ENCODE peak calls at places on chromosomes 4 and X, in nine cellular contexts. Z, W, O, Y, G, R, H, Q and B are unnamed samples.

GRCh38 chrX:155334486-155335316 is at the start of gene CLIC2:
- DNase-seq in Z (no peak), W (no peak), O (no peak), Y (peak), G (no peak), R (peak), H (no peak), Q (peak), B (peak)

GRCh38 chrX:925652-926061 is 286.8 kb downstream of the CRLF2 start:
- DNase-seq in Z (no peak), W (no peak), O (no peak), Y (no peak), G (no peak), R (no peak), H (no peak), Q (no peak), B (no peak)

GRCh38 chr4:130185123-130185522 is 1089.2 kb downstream of the C4orf33 start:
- DNase-seq in Z (no peak), W (no peak), O (no peak), Y (no peak), G (no peak), R (no peak), H (no peak), Q (no peak), B (no peak)

GRCh38 chrX:38649674-38650647 is 88.6 kb downstream of the TSPAN7 start:
- DNase-seq in Z (no peak), W (no peak), O (no peak), Y (no peak), G (no peak), R (no peak), H (no peak), Q (no peak), B (no peak)

GRCh38 chr4:128979934-128980333 is 113.4 kb downstream of the SCLT1 start:
- DNase-seq in Z (no peak), W (no peak), O (no peak), Y (peak), G (no peak), R (no peak), H (no peak), Q (no peak), B (peak)

GRCh38 chr4:176002007-176002623 is 63.5 kb upstream of the WDR17 start:
- DNase-seq in Z (peak), W (peak), O (peak), Y (no peak), G (peak), R (no peak), H (peak), Q (peak), B (peak)

GRCh38 chr4:148354186-148354585 is 88.0 kb downstream of the NR3C2 start:
- DNase-seq in Z (no peak), W (no peak), O (no peak), Y (no peak), G (no peak), R (no peak), H (no peak), Q (no peak), B (no peak)

GRCh38 chr4:56400560-56400959 is 13.3 kb upstream of the AASDH start:
- DNase-seq in Z (no peak), W (no peak), O (peak), Y (no peak), G (no peak), R (no peak), H (no peak), Q (no peak), B (no peak)

GRCh38 chr4:158094413-158095110 is 78.3 kb downstream of the GASK1B start:
- DNase-seq in Z (peak), W (no peak), O (no peak), Y (peak), G (no peak), R (no peak), H (no peak), Q (no peak), B (peak)

GRCh38 chr4:119209077-119209476 is 3.4 kb upstream of the USP53 start:
- DNase-seq in Z (no peak), W (no peak), O (no peak), Y (peak), G (no peak), R (no peak), H (no peak), Q (no peak), B (peak)

DNA sequence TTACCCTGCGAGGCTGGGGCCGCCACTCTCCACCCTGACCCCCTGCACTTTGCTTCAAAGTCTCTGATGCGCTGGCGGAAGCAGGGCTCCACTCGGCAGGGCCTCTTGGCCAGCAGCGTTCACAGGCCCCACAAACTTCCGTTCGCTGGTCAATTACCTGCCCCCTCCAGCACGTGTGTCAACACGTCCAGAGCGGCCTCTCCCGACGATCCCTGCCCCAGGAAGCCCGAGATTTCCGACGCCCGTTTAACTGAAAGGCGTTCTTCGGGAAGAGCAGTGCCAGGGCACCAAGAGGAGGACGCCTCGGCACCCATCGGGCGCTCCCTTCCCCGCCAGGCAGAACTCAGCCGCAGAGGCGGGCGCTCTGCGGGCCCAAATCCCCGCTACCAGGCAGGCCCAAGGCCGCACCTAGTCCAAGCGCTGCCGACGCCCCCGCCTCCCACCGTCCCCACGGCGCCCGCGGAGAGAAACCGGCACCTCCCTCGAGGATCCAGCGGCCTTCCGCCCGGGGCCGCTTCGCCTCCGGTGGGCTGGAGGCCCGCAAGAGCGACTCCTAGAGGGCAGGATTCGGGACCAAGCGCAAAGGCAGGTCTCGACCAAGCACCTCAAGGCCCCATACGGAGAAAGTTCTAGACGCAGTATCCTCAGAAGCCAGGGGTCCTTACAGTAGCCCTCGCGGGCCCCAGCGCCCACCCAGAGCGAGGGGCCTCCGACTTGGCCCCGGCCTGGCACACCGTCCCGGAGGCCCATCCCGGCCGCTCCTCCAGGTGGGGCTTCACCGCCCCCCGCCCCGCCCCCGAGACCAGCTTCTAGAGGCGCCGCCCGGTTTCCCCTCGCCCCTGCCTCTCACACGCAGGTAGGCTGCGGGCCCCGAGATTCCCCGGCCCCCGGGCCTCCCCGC is 586 bp downstream of the BCAP31 start:
- DNase-seq in Z (no peak), W (peak), O (peak), Y (peak), G (no peak), R (peak), H (peak), Q (no peak), B (no peak)
- TF ChIP-seq CTCF in Z (peak), W (peak), O (peak), Y (peak), G (peak), R (peak), H (peak), Q (no peak), B (peak)

GRCh38 chr4:113653871-113654270 is 107.7 kb downstream of the CAMK2D start:
- DNase-seq in Z (no peak), W (no peak), O (no peak), Y (no peak), G (no peak), R (no peak), H (no peak), Q (no peak), B (no peak)

GRCh38 chr4:113659127-113659526 is 102.4 kb downstream of the CAMK2D start:
- DNase-seq in Z (no peak), W (no peak), O (no peak), Y (no peak), G (no peak), R (no peak), H (no peak), Q (no peak), B (no peak)

DNA sequence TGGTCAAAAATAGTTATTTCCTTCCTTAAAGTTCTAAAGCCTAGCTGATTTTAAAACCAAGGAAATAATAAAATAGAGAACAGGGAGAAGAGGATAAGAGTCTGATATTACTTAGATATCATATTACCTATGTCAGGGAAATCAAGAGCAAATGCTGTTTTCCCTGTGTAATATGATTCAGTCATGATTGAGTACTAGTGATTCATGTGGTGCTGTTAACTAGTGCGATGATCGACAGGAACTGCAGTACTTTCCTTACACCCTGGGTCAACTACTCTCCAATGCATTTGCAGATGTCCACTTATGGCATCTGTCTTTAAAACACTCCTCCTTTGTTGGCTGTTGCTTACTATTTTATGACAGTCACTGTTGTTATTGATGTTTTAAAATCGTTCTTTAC is 103.7 kb downstream of the CAMK2D start:
- DNase-seq in Z (no peak), W (no peak), O (no peak), Y (peak), G (no peak), R (no peak), H (no peak), Q (no peak), B (peak)
- H3K27ac ChIP-seq in Z (peak), W (no peak), O (no peak), Y (no peak), G (peak), R (peak), H (no peak), Q (no peak), B (no peak)

DNA sequence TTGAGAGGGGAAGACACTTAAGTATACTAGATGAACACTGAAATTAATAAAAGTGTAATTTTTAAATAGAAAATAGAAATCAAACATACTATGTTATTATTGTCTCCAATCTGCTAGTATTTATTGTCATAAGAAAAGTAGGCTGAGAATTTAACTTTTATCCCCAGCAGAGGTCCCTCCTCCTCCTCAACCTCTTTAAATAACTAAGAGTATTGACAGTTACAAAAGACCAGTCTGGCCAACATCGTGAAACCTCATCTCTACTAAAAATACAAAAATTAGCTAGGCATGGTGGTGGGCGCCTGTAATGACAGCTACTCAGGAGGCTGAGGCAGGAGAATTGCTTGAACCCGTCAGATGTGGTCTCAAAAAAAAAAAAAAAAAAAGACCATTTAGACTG is 4.1 kb downstream of the SLC30A9 start:
- DNase-seq in Z (no peak), W (no peak), O (no peak), Y (no peak), G (no peak), R (no peak), H (no peak), Q (no peak), B (no peak)
- TF ChIP-seq CTCF in Z (no peak), W (no peak), O (peak), Y (no peak), G (no peak), R (no peak), H (peak), Q (no peak), B (no peak)

GRCh38 chrX:9257718-9258117 is 207.1 kb upstream of the TBL1X start:
- DNase-seq in Z (no peak), W (no peak), O (no peak), Y (no peak), G (no peak), R (no peak), H (no peak), Q (no peak), B (no peak)
- H3K27ac ChIP-seq in Z (no peak), W (no peak), O (no peak), Y (no peak), G (no peak), R (no peak), H (no peak), Q (no peak), B (no peak)

GRCh38 chr4:53463340-53463739 is 85.9 kb downstream of the FIP1L1 start:
- DNase-seq in Z (no peak), W (no peak), O (no peak), Y (no peak), G (no peak), R (no peak), H (no peak), Q (no peak), B (no peak)
- TF ChIP-seq CTCF in Z (no peak), W (no peak), O (no peak), Y (no peak), G (no peak), R (no peak), H (no peak), Q (no peak), B (no peak)

DNA sequence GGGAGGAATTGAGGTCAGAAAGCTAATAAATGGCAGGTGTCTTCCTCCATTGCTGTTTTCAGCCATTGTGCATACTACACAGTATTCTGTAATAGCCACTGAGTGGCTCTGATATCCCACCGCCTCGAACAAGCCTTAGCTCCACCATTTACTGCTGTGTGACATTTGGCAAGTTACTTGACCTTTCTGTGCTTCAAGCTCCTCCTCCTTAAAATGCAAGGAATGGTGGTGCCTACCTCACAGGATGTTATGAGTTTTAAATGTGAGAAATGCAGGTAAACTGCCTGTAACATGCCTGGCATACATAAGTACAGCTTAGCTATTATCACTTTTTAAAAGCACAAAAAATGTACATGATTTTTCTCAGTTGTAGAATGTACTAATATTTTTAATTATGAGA is 421.0 kb downstream of the MAPK10 start:
- DNase-seq in Z (no peak), W (no peak), O (no peak), Y (no peak), G (no peak), R (no peak), H (no peak), Q (no peak), B (no peak)
- H3K27ac ChIP-seq in Z (no peak), W (no peak), O (no peak), Y (no peak), G (no peak), R (no peak), H (no peak), Q (no peak), B (no peak)

GRCh38 chrX:114717921-114718320 is 134.0 kb downstream of the HTR2C start:
- DNase-seq in Z (no peak), W (peak), O (peak), Y (no peak), G (no peak), R (no peak), H (peak), Q (no peak), B (no peak)
- TF ChIP-seq CTCF in Z (no peak), W (peak), O (peak), Y (no peak), G (no peak), R (no peak), H (peak), Q (peak), B (peak)

GRCh38 chr4:86972997-86973396 is 38.2 kb downstream of the AFF1 start:
- DNase-seq in Z (no peak), W (peak), O (peak), Y (no peak), G (no peak), R (no peak), H (no peak), Q (peak), B (peak)
- H3K27ac ChIP-seq in Z (no peak), W (peak), O (no peak), Y (no peak), G (no peak), R (no peak), H (no peak), Q (no peak), B (peak)